ENCODE peak calls at places on chromosomes 4 and X, in ten cellular contexts. Z is stomach, D is transverse colon, K is H1, X is HepG2, P is upper lobe of left lung, Y is SK-N-SH, M is spleen, W is suprapubic skin, E is GM23338. T is an unnamed sample.

GRCh38 chr4:7938513-7939376 is 916 bp downstream of the AFAP1 start:
- DNase-seq in Z (peak; percentile 38), D (peak; percentile 32), K (no peak), X (no peak), P (no peak), Y (peak; percentile 77), M (no peak), W (no peak), E (peak; percentile 64), T (peak; percentile 76)

GRCh38 chr4:56425518-56425917 is 9.9 kb downstream of the PPAT start:
- DNase-seq in Z (no peak), D (no peak), K (no peak), X (no peak), P (no peak), Y (no peak), M (no peak), W (no peak), E (peak; percentile 84), T (no peak)

GRCh38 chr4:68132342-68132741 is 2.7 kb upstream of the TMPRSS11F start:
- DNase-seq in Z (no peak), D (no peak), K (no peak), X (no peak), P (no peak), Y (no peak), M (no peak), W (no peak), E (peak; percentile 38), T (peak; percentile 46)

GRCh38 chr4:38560763-38561558 is 103.0 kb upstream of the KLF3 start:
- DNase-seq in Z (no peak), D (no peak), K (no peak), X (no peak), P (no peak), Y (no peak), M (no peak), W (no peak), E (no peak), T (no peak)

GRCh38 chrX:18036394-18036793 is 175.3 kb upstream of the RAI2 start:
- DNase-seq in Z (no peak), D (no peak), K (no peak), X (no peak), P (no peak), Y (no peak), M (no peak), W (no peak), E (no peak), T (no peak)

GRCh38 chr4:59612235-59612634 is 1587.9 kb upstream of the ADGRL3 start:
- DNase-seq in Z (no peak), D (no peak), K (no peak), X (no peak), P (no peak), Y (no peak), M (no peak), W (no peak), E (no peak), T (no peak)

GRCh38 chr4:88900432-88900831 is 156.6 kb downstream of the FAM13A start:
- DNase-seq in Z (no peak), D (no peak), K (no peak), X (no peak), P (no peak), Y (no peak), M (no peak), W (no peak), E (no peak), T (no peak)

GRCh38 chrX:24619647-24620046 is 27.5 kb downstream of the PCYT1B start:
- DNase-seq in Z (no peak), D (no peak), K (no peak), X (peak; percentile 36), P (no peak), Y (peak; percentile 14), M (no peak), W (no peak), E (no peak), T (no peak)

GRCh38 chr4:82998898-82999297 is 11.7 kb downstream of the LIN54 start:
- DNase-seq in Z (no peak), D (no peak), K (no peak), X (no peak), P (no peak), Y (no peak), M (no peak), W (no peak), E (no peak), T (no peak)

GRCh38 chr4:138796761-138797160 is 218.8 kb upstream of the NOCT start:
- DNase-seq in Z (no peak), D (no peak), K (no peak), X (no peak), P (no peak), Y (no peak), M (no peak), W (no peak), E (no peak), T (no peak)

GRCh38 chrX:65783746-65784145 is 116.3 kb downstream of the MSN start:
- DNase-seq in Z (no peak), D (no peak), K (no peak), X (no peak), P (no peak), Y (no peak), M (no peak), W (no peak), E (no peak), T (no peak)

GRCh38 chr4:81424336-81424735 is 47.4 kb downstream of the RASGEF1B start:
- DNase-seq in Z (no peak), D (no peak), K (no peak), X (no peak), P (no peak), Y (no peak), M (no peak), W (no peak), E (peak; percentile 17), T (no peak)

GRCh38 chr4:38034986-38035882 is 75.0 kb downstream of the PTTG2 start:
- DNase-seq in Z (no peak), D (no peak), K (no peak), X (peak; percentile 66), P (no peak), Y (peak; percentile 59), M (no peak), W (no peak), E (peak; percentile 91), T (no peak)

DNA sequence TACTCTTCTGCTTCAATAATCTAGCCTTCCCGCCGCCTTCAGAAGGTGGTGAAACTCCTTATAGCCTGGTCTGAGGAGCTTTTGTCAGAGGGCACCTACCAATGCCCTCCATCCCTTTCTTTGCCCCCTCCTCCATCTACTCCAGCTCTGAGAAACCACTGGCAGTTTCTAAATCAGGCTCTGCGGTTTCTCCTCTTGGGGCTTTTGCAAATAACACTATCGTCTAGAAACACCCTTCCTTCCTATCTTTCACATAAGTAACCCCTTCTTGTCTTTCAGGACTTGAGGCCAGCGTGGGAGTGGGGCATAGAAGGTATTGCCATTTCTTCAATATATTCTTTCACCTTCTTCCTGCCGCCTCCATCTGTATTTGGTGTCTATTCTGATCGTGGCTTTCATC is 1.2 kb upstream of the EFHC2 start:
- DNase-seq in Z (no peak), D (no peak), K (no peak), X (no peak), P (no peak), Y (no peak), M (no peak), W (no peak), E (no peak), T (no peak)
- TF ChIP-seq POLR2AphosphoS5 in Z (no peak), D (no peak), K (no peak), X (no peak), P (no peak), Y (no peak), M (no peak), W (no peak), E (no peak), T (no peak)

GRCh38 chrX:103831803-103832544 is at the start of gene RAB9B:
- DNase-seq in Z (peak; percentile 31), D (peak; percentile 68), K (peak; percentile 62), X (no peak), P (peak; percentile 64), Y (peak; percentile 83), M (peak; percentile 87), W (peak; percentile 66), E (peak; percentile 36), T (peak; percentile 89)
- H3K27ac ChIP-seq in Z (peak within 1 kb of the TSS; percentile 38), D (peak within 1 kb of the TSS; percentile 80), K (no peak within 1 kb of the TSS), X (no peak within 1 kb of the TSS), P (no peak within 1 kb of the TSS), Y (peak within 1 kb of the TSS; percentile 12), M (no peak within 1 kb of the TSS), W (no peak within 1 kb of the TSS), E (no peak within 1 kb of the TSS), T (peak within 1 kb of the TSS; percentile 84)

GRCh38 chrX:87518504-87518903 is 902 bp downstream of the KLHL4 start:
- DNase-seq in Z (no peak), D (no peak), K (no peak), X (no peak), P (no peak), Y (no peak), M (no peak), W (no peak), E (no peak), T (no peak)

GRCh38 chrX:87516716-87517115 is 886 bp upstream of the KLHL4 start:
- DNase-seq in Z (no peak), D (no peak), K (no peak), X (no peak), P (no peak), Y (no peak), M (no peak), W (no peak), E (no peak), T (no peak)

DNA sequence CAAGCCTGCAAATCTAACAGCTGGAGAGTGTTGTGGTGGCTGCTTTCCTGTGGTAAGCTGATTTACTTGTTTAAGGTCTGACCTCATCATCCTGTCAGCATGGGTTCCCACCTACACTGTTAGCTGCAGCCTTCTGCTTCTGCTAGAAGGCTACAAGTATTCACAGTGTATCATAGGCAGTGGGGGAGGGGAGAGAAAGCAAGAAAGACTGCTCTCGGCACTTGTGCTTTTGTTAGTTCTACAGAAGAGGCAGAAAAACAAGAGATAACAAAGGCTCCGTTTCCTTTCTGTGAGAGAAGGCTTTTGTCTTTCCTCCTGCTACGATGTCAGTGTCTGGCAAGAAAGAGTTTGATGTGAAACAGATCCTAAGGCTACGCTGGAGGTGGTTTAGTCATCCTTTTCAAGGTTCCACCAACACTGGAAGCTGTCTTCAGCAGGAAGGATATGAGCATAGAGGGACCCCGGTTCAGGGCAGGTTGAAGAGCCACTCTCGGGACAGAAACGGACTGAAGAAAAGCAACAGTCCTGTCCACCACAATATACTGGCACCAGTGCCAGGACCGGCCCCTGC is at the start of gene KLHL4:
- DNase-seq in Z (no peak), D (no peak), K (peak; percentile 46), X (no peak), P (no peak), Y (no peak), M (no peak), W (no peak), E (peak; percentile 80), T (no peak)
- TF ChIP-seq POLR2AphosphoS5 in Z (no peak), D (no peak), K (no peak), X (no peak), P (no peak), Y (no peak), M (no peak), W (no peak), E (no peak), T (peak; percentile 56)

DNA sequence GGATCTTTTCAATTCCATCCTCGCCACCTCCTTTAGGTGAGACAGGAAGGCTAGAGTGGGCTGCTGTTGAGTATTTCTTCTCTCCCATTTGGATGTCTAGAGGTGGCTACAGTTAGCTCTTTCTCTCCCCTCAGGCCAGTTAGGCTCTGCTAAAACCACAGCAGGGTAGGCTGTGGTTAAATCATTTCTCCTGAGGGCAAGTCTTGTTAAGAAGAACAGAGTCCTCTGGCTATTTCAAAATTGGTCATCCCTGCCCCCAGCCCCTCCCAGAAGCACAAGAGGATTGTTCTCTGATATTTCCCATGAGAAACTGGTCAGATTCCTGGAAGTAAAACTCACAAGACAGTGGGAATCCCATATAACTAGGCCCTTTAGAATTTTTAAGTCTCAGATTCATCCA is 1359.5 kb downstream of the TECRL start:
- DNase-seq in Z (no peak), D (no peak), K (no peak), X (no peak), P (no peak), Y (no peak), M (no peak), W (no peak), E (no peak), T (no peak)
- H3K27ac ChIP-seq in Z (no peak overlapping the region), D (no peak overlapping the region), K (no peak overlapping the region), X (no peak overlapping the region), P (no peak overlapping the region), Y (no peak overlapping the region), M (no peak overlapping the region), W (no peak overlapping the region), E (no peak overlapping the region), T (no peak overlapping the region)

T was measured in sigmoid colon.